ENCODE peak calls at places on chromosomes 16 and 17, in eight cellular contexts. S is lung, G is upper lobe of right lung, U is endodermal cell, P is psoas muscle, Z is mammary epithelial cell, Q is tibial nerve, Y is PC-3. V is an unnamed sample.
A peak's percentile ranks its signal among the peaks of the same experiment; 100 is the strongest.

GRCh38 chr17:14334919-14335318 is 34.0 kb downstream of the HS3ST3B1 start:
- DNase-seq in P (no peak), Q (no peak), Y (no peak), G (no peak), S (no peak), U (no peak), Z (no peak), V (no peak)

GRCh38 chr17:30541802-30542201 is 64.6 kb downstream of the GOSR1 start:
- DNase-seq in U (peak; percentile 49), Y (no peak), Z (no peak), S (no peak), Q (no peak), P (no peak), G (no peak), V (no peak)

GRCh38 chr17:38673714-38674012 is 1.1 kb downstream of the EPOP start:
- DNase-seq in Q (no peak), U (no peak), Z (no peak), P (no peak), S (no peak), G (no peak), Y (no peak), V (no peak)

GRCh38 chr17:50297407-50297865 is 23.2 kb downstream of the TMEM92 start:
- DNase-seq in P (peak; percentile 85), G (peak; percentile 89), S (peak; percentile 81), Z (no peak), U (peak; percentile 96), Y (peak; percentile 82), Q (peak; percentile 69), V (peak; percentile 85)

GRCh38 chr17:44907696-44908470 is 7.4 kb downstream of the GFAP start:
- DNase-seq in S (no peak), Q (no peak), Y (no peak), P (no peak), U (no peak), Z (no peak), G (no peak), V (no peak)

GRCh38 chr16:20774703-20775362 is 11.0 kb downstream of the ACSM3 start:
- DNase-seq in U (peak; percentile 97), Y (peak; percentile 83), G (peak; percentile 87), P (peak; percentile 41), S (peak; percentile 84), Q (no peak), Z (peak; percentile 68), V (peak; percentile 24)

GRCh38 chr17:229130-229944 is 47.9 kb upstream of the DOC2B start:
- DNase-seq in P (peak; percentile 21), Q (no peak), Y (no peak), U (no peak), S (no peak), Z (no peak), G (peak; percentile 48), V (peak; percentile 10)

GRCh38 chr16:66287416-66287815 is 79.1 kb upstream of the CDH5 start:
- DNase-seq in P (no peak), Q (no peak), G (no peak), U (peak; percentile 16), S (no peak), Z (no peak), Y (no peak), V (no peak)

GRCh38 chr17:33730131-33730530 is 437.0 kb upstream of the ASIC2 start:
- DNase-seq in U (peak; percentile 45), P (no peak), Q (no peak), S (no peak), G (no peak), Z (no peak), Y (no peak), V (no peak)

GRCh38 chr16:48617711-48618148 is 7.8 kb upstream of the N4BP1 start:
- DNase-seq in S (peak; percentile 69), Z (no peak), P (no peak), U (no peak), Y (no peak), Q (no peak), G (no peak), V (no peak)

GRCh38 chr17:72725432-72726068 is 366.9 kb downstream of the SLC39A11 start:
- DNase-seq in G (peak; percentile 78), Z (peak; percentile 56), U (peak; percentile 90), Y (peak; percentile 88), Q (no peak), S (peak; percentile 40), P (peak; percentile 62), V (no peak)

GRCh38 chr17:82317394-82318168 is at the start of gene CD7:
- DNase-seq in Y (no peak), Z (no peak), G (no peak), Q (no peak), S (no peak), U (no peak), P (no peak), V (no peak)
- H3K27ac ChIP-seq in Y (no peak within 1 kb of the TSS), Z (no peak within 1 kb of the TSS), G (peak within 1 kb of the TSS; percentile 30), Q (no peak within 1 kb of the TSS), S (no peak within 1 kb of the TSS), U (no peak within 1 kb of the TSS), P (no peak within 1 kb of the TSS), V (no peak within 1 kb of the TSS)

GRCh38 chr16:80441935-80442334 is 98.9 kb upstream of the DYNLRB2 start:
- DNase-seq in Z (no peak), P (no peak), U (no peak), Y (no peak), S (no peak), Q (no peak), G (no peak), V (no peak)

GRCh38 chr16:80436510-80436909 is 104.3 kb upstream of the DYNLRB2 start:
- DNase-seq in G (no peak), Y (no peak), S (no peak), Q (no peak), P (no peak), Z (no peak), U (no peak), V (no peak)

GRCh38 chr16:80433617-80434016 is 107.2 kb upstream of the DYNLRB2 start:
- DNase-seq in Z (peak; percentile 79), U (no peak), Q (no peak), S (no peak), P (no peak), G (no peak), Y (peak; percentile 31), V (no peak)

GRCh38 chr16:80440691-80441090 is 100.1 kb upstream of the DYNLRB2 start:
- DNase-seq in P (no peak), S (no peak), U (no peak), Q (no peak), G (no peak), Y (no peak), Z (no peak), V (no peak)

GRCh38 chr16:80437707-80438106 is 103.1 kb upstream of the DYNLRB2 start:
- DNase-seq in S (no peak), Y (no peak), P (no peak), U (peak; percentile 59), G (no peak), Z (no peak), Q (no peak), V (no peak)
- TF ChIP-seq CTCF in S (no peak), Y (no peak), P (no peak), U (peak; percentile 69), G (no peak), Z (no peak), Q (no peak), V (no peak)

DNA sequence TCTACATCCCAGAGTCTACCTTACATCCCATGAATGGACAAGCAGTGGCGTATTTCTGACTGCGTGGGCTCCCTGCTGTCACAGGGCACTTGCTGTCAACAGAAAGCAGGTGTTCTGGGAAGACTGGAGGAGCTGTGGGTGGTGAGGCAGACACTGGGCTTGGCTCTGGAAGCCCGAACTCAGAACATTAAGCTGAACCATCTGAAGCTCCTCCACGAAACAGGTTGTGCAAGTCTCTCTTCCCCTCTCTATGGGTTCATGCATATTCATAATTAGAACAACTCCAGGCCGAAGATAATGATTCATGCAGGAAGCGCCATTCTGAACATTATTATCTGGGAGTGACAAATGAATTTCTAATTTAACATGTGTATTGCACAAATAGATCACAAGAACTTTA is 407.6 kb downstream of the XYLT1 start:
- DNase-seq in Y (no peak), U (no peak), P (no peak), G (no peak), Z (no peak), Q (no peak), S (no peak), V (no peak)
- H3K4me3 ChIP-seq in Y (no peak overlapping the region), U (no peak overlapping the region), P (no peak overlapping the region), G (no peak overlapping the region), Z (no peak overlapping the region), Q (no peak overlapping the region), S (no peak overlapping the region), V (no peak overlapping the region)

GRCh38 chr17:82866521-82867214 is 26.8 kb upstream of the ZNF750 start:
- DNase-seq in Y (no peak), S (no peak), P (peak; percentile 77), Q (no peak), Z (no peak), U (no peak), G (no peak), V (no peak)
- H3K27ac ChIP-seq in Y (no peak overlapping the region), S (peak overlapping the region; percentile 57), P (peak overlapping the region; percentile 61), Q (no peak overlapping the region), Z (no peak overlapping the region), U (peak overlapping the region; percentile 78), G (peak overlapping the region; percentile 27), V (no peak overlapping the region)

DNA sequence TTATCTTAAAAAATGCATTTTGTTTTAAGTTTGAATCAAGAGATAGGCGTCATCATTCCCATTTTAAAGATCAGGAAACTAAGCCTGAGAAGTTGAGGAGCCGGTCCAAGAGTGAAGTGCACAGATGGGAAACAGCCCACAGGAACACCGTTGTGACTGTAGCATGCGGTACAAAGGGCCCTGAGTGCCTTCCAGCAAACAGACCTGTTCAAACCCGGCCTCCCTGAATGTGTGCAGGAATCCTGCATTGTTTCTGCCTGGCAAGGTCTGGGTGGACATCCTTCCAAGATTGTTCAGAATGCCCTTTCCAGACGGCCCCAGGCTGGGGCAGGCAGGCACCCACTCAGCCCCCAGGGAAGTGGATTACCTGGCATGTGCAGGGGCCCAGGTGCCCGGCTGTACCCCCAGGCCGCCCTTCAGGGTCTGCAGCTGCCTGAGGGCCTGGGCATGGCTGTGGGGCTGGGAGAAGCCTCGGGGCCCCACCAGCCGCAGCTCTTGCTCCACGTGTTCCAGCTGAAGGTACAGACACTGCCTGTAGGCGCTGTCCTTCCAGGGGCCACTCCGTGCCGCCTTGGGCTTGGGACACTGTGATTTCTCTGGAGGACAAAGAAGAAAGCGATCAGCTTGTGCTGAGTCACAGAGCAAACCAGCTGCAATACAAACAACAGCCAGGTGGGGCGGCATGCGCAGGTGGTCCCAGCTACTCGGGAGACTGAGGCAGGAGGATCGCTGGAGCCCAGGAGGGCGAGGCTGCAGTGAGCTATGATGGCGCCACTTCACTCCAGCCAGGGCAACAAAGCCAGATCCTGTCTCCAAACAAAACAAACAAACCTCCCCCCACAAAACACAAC is 45.0 kb upstream of the GCSH start:
- DNase-seq in Q (no peak), Y (peak; percentile 12), S (no peak), P (no peak), Z (no peak), G (no peak), U (peak; percentile 87), V (no peak)
- TF ChIP-seq CTCF in Q (no peak), Y (peak; percentile 45), S (no peak), P (no peak), Z (peak; percentile 21), G (no peak), U (peak; percentile 69), V (no peak)

V was measured in tibial artery.